ENCODE peak calls at places on chromosomes 12 and 14, in four cellular contexts. Q is K562, Z is H1, S is GM12878. C is an unnamed sample.

GRCh38 chr12:51973560-51973959 is 22.1 kb downstream of the ACVR1B start:
- DNase-seq in Q (no peak), Z (no peak), S (no peak), C (no peak)

GRCh38 chr14:58717821-58718220 is 80.1 kb downstream of the DACT1 start:
- DNase-seq in Q (no peak), Z (no peak), S (no peak), C (no peak)

GRCh38 chr14:54572316-54572715 is 5.4 kb downstream of the SAMD4A start:
- DNase-seq in Q (no peak), Z (no peak), S (no peak), C (peak; percentile 68)

GRCh38 chr14:92563359-92563758 is 49.8 kb downstream of the RIN3 start:
- DNase-seq in Q (no peak), Z (no peak), S (peak; percentile 53), C (no peak)

GRCh38 chr14:39015964-39016577 is 87.0 kb downstream of the SEC23A start:
- DNase-seq in Q (no peak), Z (no peak), S (no peak), C (no peak)

GRCh38 chr12:119959435-119959834 is 29.6 kb upstream of the BICDL1 start:
- DNase-seq in Q (no peak), Z (no peak), S (no peak), C (no peak)

GRCh38 chr12:120249875-120250795 is 15.4 kb downstream of the PXN start:
- DNase-seq in Q (no peak), Z (no peak), S (no peak), C (no peak)

GRCh38 chr12:13258717-13259119 is 62.2 kb downstream of the EMP1 start:
- DNase-seq in Q (no peak), Z (no peak), S (no peak), C (no peak)

GRCh38 chr14:24430682-24431568 is 1.2 kb downstream of the KHNYN start:
- DNase-seq in Q (peak; percentile 29), Z (no peak), S (no peak), C (no peak)

GRCh38 chr14:23566782-23567185 is 807 bp downstream of the AP1G2 start:
- DNase-seq in Q (peak; percentile 25), Z (no peak), S (no peak), C (peak; percentile 30)

GRCh38 chr12:94149781-94150482 is 1.6 kb downstream of the PLXNC1 start:
- DNase-seq in Q (no peak), Z (peak; percentile 69), S (no peak), C (no peak)

GRCh38 chr12:40263616-40264409 is 39.0 kb downstream of the LRRK2 start:
- DNase-seq in Q (no peak), Z (no peak), S (no peak), C (no peak)

GRCh38 chr14:68691031-68691864 is 101.6 kb downstream of the ZFP36L1 start:
- DNase-seq in Q (no peak), Z (peak; percentile 70), S (no peak), C (no peak)

GRCh38 chr14:29721586-29721985 is 206.1 kb downstream of the PRKD1 start:
- DNase-seq in Q (no peak), Z (no peak), S (no peak), C (no peak)

GRCh38 chr12:88633312-88633711 is 53.0 kb upstream of the KITLG start:
- DNase-seq in Q (no peak), Z (no peak), S (no peak), C (no peak)

GRCh38 chr14:51304428-51304827 is 64.4 kb downstream of the TMX1 start:
- DNase-seq in Q (no peak), Z (no peak), S (no peak), C (no peak)

GRCh38 chr14:29851397-29851796 is 76.2 kb downstream of the PRKD1 start:
- DNase-seq in Q (no peak), Z (no peak), S (no peak), C (no peak)

GRCh38 chr14:99548285-99548684 is 55.7 kb downstream of the CCDC85C start:
- DNase-seq in Q (no peak), Z (no peak), S (no peak), C (no peak)

GRCh38 chr12:57046947-57047890 is 2.7 kb downstream of the MYO1A start:
- DNase-seq in Q (no peak), Z (no peak), S (no peak), C (no peak)

GRCh38 chr12:119176267-119177055 is 2.3 kb upstream of the HSPB8 start:
- DNase-seq in Q (no peak), Z (peak; percentile 51), S (no peak), C (peak; percentile 78)

GRCh38 chr14:105774001-105774400 is 247.6 kb downstream of the TMEM121 start:
- DNase-seq in Q (no peak), Z (no peak), S (no peak), C (no peak)

GRCh38 chr12:113116875-113117274 is 18.7 kb downstream of the RASAL1 start:
- DNase-seq in Q (no peak), Z (no peak), S (no peak), C (no peak)

GRCh38 chr14:58740584-58740983 is 102.8 kb downstream of the DACT1 start:
- DNase-seq in Q (no peak), Z (no peak), S (no peak), C (no peak)

GRCh38 chr14:30656190-30656632 is 34.1 kb downstream of the SCFD1 start:
- DNase-seq in Q (peak; percentile 13), Z (peak; percentile 66), S (peak; percentile 4), C (peak; percentile 21)

GRCh38 chr14:53564870-53565269 is 391.8 kb downstream of the BMP4 start:
- DNase-seq in Q (no peak), Z (no peak), S (no peak), C (no peak)

GRCh38 chr14:90388437-90388836 is 8.4 kb upstream of the CALM1 start:
- DNase-seq in Q (peak; percentile 26), Z (no peak), S (no peak), C (peak; percentile 52)

GRCh38 chr14:100737526-100737925 is 10.8 kb downstream of the DLK1 start:
- DNase-seq in Q (no peak), Z (no peak), S (no peak), C (no peak)
- TF ChIP-seq KDM1A in Q (no peak), Z (no peak), S (no peak), C (no peak)

DNA sequence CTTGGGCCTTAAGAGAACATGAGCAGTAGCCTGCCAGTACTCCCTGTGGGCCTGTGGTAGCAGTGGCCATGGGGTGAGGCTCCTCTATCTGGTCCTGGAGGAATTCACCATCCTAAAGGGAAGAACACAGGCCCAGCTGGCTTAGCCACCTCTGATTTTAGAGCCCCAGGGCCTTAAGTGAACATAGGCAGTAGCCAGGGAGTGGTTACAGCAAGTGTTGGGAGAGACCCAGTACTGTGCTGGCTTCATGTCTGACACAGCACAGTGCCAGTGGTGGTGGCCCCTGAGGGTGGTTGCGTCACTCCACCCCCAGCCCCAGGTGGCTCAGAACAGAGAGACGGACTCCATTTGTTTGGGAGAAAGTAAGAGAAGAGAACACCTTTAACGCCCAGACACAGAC is 105.1 kb downstream of the TXNDC16 start:
- DNase-seq in Q (no peak), Z (no peak), S (no peak), C (no peak)
- TF ChIP-seq KDM1A in Q (no peak), Z (no peak), S (no peak), C (no peak)

DNA sequence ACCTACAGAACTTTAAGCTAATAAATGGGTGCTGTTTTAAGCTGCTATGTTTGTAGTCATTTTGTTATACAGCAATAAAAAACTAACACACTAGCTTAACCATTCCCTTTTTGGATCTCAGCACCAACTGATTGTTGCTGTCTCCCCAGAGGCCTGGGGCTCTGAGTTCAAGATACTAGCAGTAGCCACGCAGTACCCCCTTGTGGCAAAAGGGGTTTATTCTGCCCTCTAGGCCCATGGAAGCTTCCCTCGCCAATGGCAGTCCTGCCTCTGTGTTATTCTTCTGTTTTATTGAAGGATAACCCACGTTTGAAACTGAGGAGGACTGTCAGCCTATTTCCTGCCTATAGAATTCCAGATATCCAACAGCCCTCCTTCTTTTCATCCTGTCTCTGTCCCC is 455.3 kb upstream of the ATP2B1 start:
- DNase-seq in Q (no peak), Z (no peak), S (no peak), C (no peak)
- TF ChIP-seq KDM1A in Q (no peak), Z (no peak), S (no peak), C (no peak)

GRCh38 chr14:66493750-66494149 is 7.6 kb downstream of the CCDC196 start:
- DNase-seq in Q (no peak), Z (no peak), S (no peak), C (no peak)

GRCh38 chr14:66496911-66497310 is 10.7 kb downstream of the CCDC196 start:
- DNase-seq in Q (no peak), Z (no peak), S (no peak), C (no peak)

GRCh38 chr14:66490143-66491111 is 4.3 kb downstream of the CCDC196 start:
- DNase-seq in Q (no peak), Z (no peak), S (no peak), C (no peak)

GRCh38 chr14:66496188-66496807 is 10.1 kb downstream of the CCDC196 start:
- DNase-seq in Q (no peak), Z (no peak), S (no peak), C (no peak)

DNA sequence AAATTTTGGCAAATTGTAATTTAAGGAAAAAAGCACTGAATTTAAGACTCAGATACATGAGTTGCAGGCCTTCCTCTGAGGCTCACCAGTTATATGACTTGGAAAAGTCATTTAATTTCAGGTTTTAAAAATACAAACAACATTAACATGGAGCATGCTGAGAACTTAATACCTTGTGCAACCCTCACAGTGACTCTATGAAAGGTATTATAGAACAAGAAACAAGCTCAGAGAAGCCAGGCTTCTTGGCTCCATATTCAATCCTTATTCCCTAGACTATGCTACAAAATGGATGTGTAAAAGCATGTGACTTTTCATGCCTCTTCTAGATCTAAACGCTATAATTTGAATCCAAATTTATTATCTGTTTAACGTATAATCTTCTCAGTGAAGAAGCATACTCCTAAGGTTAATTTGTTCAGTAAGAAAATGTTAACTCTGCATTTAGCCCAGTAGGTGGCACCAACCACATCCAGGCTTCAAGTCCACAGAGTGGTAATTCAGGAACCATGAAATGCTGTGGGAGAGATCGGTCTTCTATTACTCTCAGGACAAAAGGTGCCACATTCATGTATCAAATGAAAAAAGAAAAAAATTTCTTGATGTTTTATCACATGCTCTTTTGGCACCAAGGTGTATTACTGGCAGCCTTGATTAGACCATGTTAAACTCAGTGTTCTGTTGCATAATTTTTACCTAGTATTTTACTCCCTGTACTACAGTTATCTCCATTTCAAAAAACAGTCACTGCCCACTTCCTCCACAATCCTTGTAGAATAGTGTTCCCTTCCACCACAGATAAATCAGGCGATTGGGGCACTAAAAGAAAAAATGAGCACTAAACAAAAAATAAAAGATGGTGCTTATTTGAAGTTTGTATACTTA is 9.3 kb downstream of the CCDC196 start:
- DNase-seq in Q (peak; percentile 44), Z (no peak), S (peak; percentile 45), C (peak; percentile 79)
- TF ChIP-seq KDM1A in Q (no peak), Z (no peak), S (no peak), C (no peak)

C was measured in A549.